ENCODE peak calls at places on chromosomes 5 and 9, in seven cellular contexts. One of them, this sample, is unnamed.

GRCh38 chr5:58629190-58630159 is 46.6 kb downstream of the RAB3C start:
- DNase-seq in GM23338: peak
- DNase-seq in EH: no peak
- DNase-seq in pancreas: peak
- DNase-seq in stimulated activated naive CD4-positive, alpha-beta T cell: no peak
- DNase-seq in CD4-positive, alpha-beta T cell: no peak
- DNase-seq in germinal center: no peak
- DNase-seq in this sample: no peak

GRCh38 chr9:116062206-116062550 is 91.4 kb upstream of the PAPPA start:
- DNase-seq in pancreas: no peak
- DNase-seq in EH: no peak
- DNase-seq in GM23338: no peak
- DNase-seq in stimulated activated naive CD4-positive, alpha-beta T cell: no peak
- DNase-seq in germinal center: no peak
- DNase-seq in CD4-positive, alpha-beta T cell: no peak
- DNase-seq in this sample: no peak

GRCh38 chr9:2469681-2470141 is 151.9 kb upstream of the VLDLR start:
- DNase-seq in pancreas: no peak
- DNase-seq in EH: peak
- DNase-seq in stimulated activated naive CD4-positive, alpha-beta T cell: no peak
- DNase-seq in germinal center: no peak
- DNase-seq in CD4-positive, alpha-beta T cell: no peak
- DNase-seq in GM23338: peak
- DNase-seq in this sample: no peak

GRCh38 chr5:32916648-32917047 is 205.5 kb downstream of the NPR3 start:
- DNase-seq in GM23338: peak
- DNase-seq in pancreas: peak
- DNase-seq in EH: peak
- DNase-seq in stimulated activated naive CD4-positive, alpha-beta T cell: no peak
- DNase-seq in germinal center: no peak
- DNase-seq in CD4-positive, alpha-beta T cell: no peak
- DNase-seq in this sample: no peak

GRCh38 chr9:125785187-125785840 is 38.1 kb downstream of the PBX3 start:
- DNase-seq in stimulated activated naive CD4-positive, alpha-beta T cell: no peak
- DNase-seq in EH: peak
- DNase-seq in pancreas: no peak
- DNase-seq in CD4-positive, alpha-beta T cell: no peak
- DNase-seq in GM23338: no peak
- DNase-seq in germinal center: no peak
- DNase-seq in this sample: no peak

GRCh38 chr9:129810788-129811187 is 7.8 kb downstream of the TOR1B start:
- DNase-seq in GM23338: no peak
- DNase-seq in CD4-positive, alpha-beta T cell: no peak
- DNase-seq in pancreas: no peak
- DNase-seq in germinal center: no peak
- DNase-seq in EH: no peak
- DNase-seq in stimulated activated naive CD4-positive, alpha-beta T cell: no peak
- DNase-seq in this sample: no peak

GRCh38 chr9:136051568-136052432 is 43.3 kb downstream of the NACC2 start:
- DNase-seq in pancreas: peak
- DNase-seq in GM23338: peak
- DNase-seq in stimulated activated naive CD4-positive, alpha-beta T cell: no peak
- DNase-seq in germinal center: no peak
- DNase-seq in CD4-positive, alpha-beta T cell: no peak
- DNase-seq in EH: peak
- DNase-seq in this sample: peak

GRCh38 chr9:77752566-77752965 is 104.4 kb upstream of the GNA14 start:
- DNase-seq in germinal center: no peak
- DNase-seq in GM23338: no peak
- DNase-seq in pancreas: no peak
- DNase-seq in EH: peak
- DNase-seq in stimulated activated naive CD4-positive, alpha-beta T cell: no peak
- DNase-seq in CD4-positive, alpha-beta T cell: no peak
- DNase-seq in this sample: no peak

GRCh38 chr5:108793207-108793606 is 45.5 kb downstream of the FER start:
- DNase-seq in germinal center: no peak
- DNase-seq in pancreas: no peak
- DNase-seq in stimulated activated naive CD4-positive, alpha-beta T cell: no peak
- DNase-seq in GM23338: no peak
- DNase-seq in CD4-positive, alpha-beta T cell: no peak
- DNase-seq in EH: no peak
- DNase-seq in this sample: no peak

GRCh38 chr5:102815560-102816324 is 60.6 kb downstream of the PAM start:
- DNase-seq in stimulated activated naive CD4-positive, alpha-beta T cell: no peak
- DNase-seq in pancreas: no peak
- DNase-seq in GM23338: no peak
- DNase-seq in germinal center: no peak
- DNase-seq in CD4-positive, alpha-beta T cell: no peak
- DNase-seq in EH: no peak
- DNase-seq in this sample: no peak

GRCh38 chr9:21728781-21729180 is 73.7 kb upstream of the MTAP start:
- DNase-seq in EH: peak
- DNase-seq in stimulated activated naive CD4-positive, alpha-beta T cell: no peak
- DNase-seq in pancreas: no peak
- DNase-seq in CD4-positive, alpha-beta T cell: no peak
- DNase-seq in germinal center: no peak
- DNase-seq in GM23338: no peak
- DNase-seq in this sample: no peak

GRCh38 chr9:109968332-109968657 is 188.3 kb downstream of the PALM2AKAP2 start:
- DNase-seq in GM23338: no peak
- DNase-seq in EH: no peak
- DNase-seq in stimulated activated naive CD4-positive, alpha-beta T cell: peak
- DNase-seq in pancreas: no peak
- DNase-seq in CD4-positive, alpha-beta T cell: no peak
- DNase-seq in germinal center: no peak
- DNase-seq in this sample: no peak

GRCh38 chr9:13648676-13649075 is 369.2 kb upstream of the MPDZ start:
- DNase-seq in CD4-positive, alpha-beta T cell: no peak
- DNase-seq in pancreas: no peak
- DNase-seq in EH: no peak
- DNase-seq in stimulated activated naive CD4-positive, alpha-beta T cell: no peak
- DNase-seq in GM23338: no peak
- DNase-seq in germinal center: no peak
- DNase-seq in this sample: no peak

GRCh38 chr9:19116391-19116790 is 10.9 kb downstream of the PLIN2 start:
- DNase-seq in stimulated activated naive CD4-positive, alpha-beta T cell: no peak
- DNase-seq in GM23338: no peak
- DNase-seq in pancreas: no peak
- DNase-seq in EH: peak
- DNase-seq in CD4-positive, alpha-beta T cell: no peak
- DNase-seq in germinal center: no peak
- DNase-seq in this sample: peak

GRCh38 chr5:79857692-79858091 is 133.4 kb downstream of the MTX3 start:
- DNase-seq in EH: no peak
- DNase-seq in GM23338: no peak
- DNase-seq in CD4-positive, alpha-beta T cell: no peak
- DNase-seq in germinal center: no peak
- DNase-seq in stimulated activated naive CD4-positive, alpha-beta T cell: no peak
- DNase-seq in pancreas: no peak
- DNase-seq in this sample: no peak

GRCh38 chr9:4099961-4100360 is 199.9 kb downstream of the GLIS3 start:
- DNase-seq in germinal center: no peak
- DNase-seq in CD4-positive, alpha-beta T cell: no peak
- DNase-seq in EH: peak
- DNase-seq in stimulated activated naive CD4-positive, alpha-beta T cell: no peak
- DNase-seq in GM23338: no peak
- DNase-seq in pancreas: no peak
- DNase-seq in this sample: no peak

GRCh38 chr5:144484124-144484897 is 313.6 kb downstream of the KCTD16 start:
- DNase-seq in pancreas: no peak
- DNase-seq in EH: peak
- DNase-seq in GM23338: no peak
- DNase-seq in germinal center: no peak
- DNase-seq in CD4-positive, alpha-beta T cell: no peak
- DNase-seq in stimulated activated naive CD4-positive, alpha-beta T cell: no peak
- DNase-seq in this sample: no peak

GRCh38 chr5:159220206-159220605 is 10.9 kb upstream of the RNF145 start:
- DNase-seq in pancreas: no peak
- DNase-seq in GM23338: no peak
- DNase-seq in CD4-positive, alpha-beta T cell: no peak
- DNase-seq in stimulated activated naive CD4-positive, alpha-beta T cell: no peak
- DNase-seq in germinal center: no peak
- DNase-seq in EH: no peak
- DNase-seq in this sample: no peak

GRCh38 chr5:57836921-57837320 is 354.3 kb upstream of the ACTBL2 start:
- DNase-seq in stimulated activated naive CD4-positive, alpha-beta T cell: no peak
- DNase-seq in germinal center: no peak
- DNase-seq in GM23338: no peak
- DNase-seq in pancreas: no peak
- DNase-seq in CD4-positive, alpha-beta T cell: no peak
- DNase-seq in EH: no peak
- DNase-seq in this sample: no peak

GRCh38 chr5:106849266-106849665 is 821.5 kb downstream of the EFNA5 start:
- DNase-seq in GM23338: no peak
- DNase-seq in CD4-positive, alpha-beta T cell: no peak
- DNase-seq in germinal center: no peak
- DNase-seq in stimulated activated naive CD4-positive, alpha-beta T cell: no peak
- DNase-seq in EH: no peak
- DNase-seq in pancreas: no peak
- DNase-seq in this sample: no peak

GRCh38 chr9:97905228-97905627 is 17.1 kb downstream of the TRMO start:
- DNase-seq in stimulated activated naive CD4-positive, alpha-beta T cell: peak
- DNase-seq in GM23338: no peak
- DNase-seq in CD4-positive, alpha-beta T cell: peak
- DNase-seq in germinal center: no peak
- DNase-seq in pancreas: no peak
- DNase-seq in EH: no peak
- DNase-seq in this sample: no peak

GRCh38 chr5:142713151-142713706 is 27.3 kb upstream of the FGF1 start:
- DNase-seq in CD4-positive, alpha-beta T cell: peak
- DNase-seq in stimulated activated naive CD4-positive, alpha-beta T cell: peak
- DNase-seq in EH: peak
- DNase-seq in germinal center: peak
- DNase-seq in GM23338: peak
- DNase-seq in pancreas: peak
- DNase-seq in this sample: peak

GRCh38 chr9:133117271-133118178 is 3.5 kb downstream of the RALGDS start:
- DNase-seq in stimulated activated naive CD4-positive, alpha-beta T cell: no peak
- DNase-seq in GM23338: no peak
- DNase-seq in CD4-positive, alpha-beta T cell: no peak
- DNase-seq in pancreas: peak
- DNase-seq in EH: peak
- DNase-seq in germinal center: no peak
- DNase-seq in this sample: peak

GRCh38 chr9:135087489-135087791 is at the start of gene OLFM1:
- DNase-seq in germinal center: peak
- DNase-seq in GM23338: peak
- DNase-seq in CD4-positive, alpha-beta T cell: no peak
- DNase-seq in pancreas: peak
- DNase-seq in EH: peak
- DNase-seq in stimulated activated naive CD4-positive, alpha-beta T cell: no peak
- DNase-seq in this sample: peak

GRCh38 chr5:96720408-96720807 is 58.2 kb downstream of the CAST start:
- DNase-seq in pancreas: no peak
- DNase-seq in CD4-positive, alpha-beta T cell: no peak
- DNase-seq in stimulated activated naive CD4-positive, alpha-beta T cell: no peak
- DNase-seq in germinal center: no peak
- DNase-seq in EH: no peak
- DNase-seq in GM23338: peak
- DNase-seq in this sample: no peak

GRCh38 chr5:39266442-39266841 is 47.1 kb upstream of the FYB1 start:
- DNase-seq in CD4-positive, alpha-beta T cell: no peak
- DNase-seq in pancreas: no peak
- DNase-seq in stimulated activated naive CD4-positive, alpha-beta T cell: no peak
- DNase-seq in germinal center: no peak
- DNase-seq in GM23338: no peak
- DNase-seq in EH: peak
- DNase-seq in this sample: no peak

GRCh38 chr9:4464911-4465513 is 25.3 kb upstream of the SLC1A1 start:
- DNase-seq in EH: no peak
- DNase-seq in pancreas: no peak
- DNase-seq in GM23338: no peak
- DNase-seq in stimulated activated naive CD4-positive, alpha-beta T cell: no peak
- DNase-seq in germinal center: peak
- DNase-seq in CD4-positive, alpha-beta T cell: no peak
- DNase-seq in this sample: no peak

GRCh38 chr5:68565427-68565826 is 349.9 kb downstream of the PIK3R1 start:
- DNase-seq in GM23338: no peak
- DNase-seq in stimulated activated naive CD4-positive, alpha-beta T cell: no peak
- DNase-seq in CD4-positive, alpha-beta T cell: no peak
- DNase-seq in EH: no peak
- DNase-seq in pancreas: no peak
- DNase-seq in germinal center: peak
- DNase-seq in this sample: no peak

GRCh38 chr9:3939820-3940219 is 360.0 kb downstream of the GLIS3 start:
- DNase-seq in CD4-positive, alpha-beta T cell: no peak
- DNase-seq in pancreas: no peak
- DNase-seq in stimulated activated naive CD4-positive, alpha-beta T cell: no peak
- DNase-seq in germinal center: no peak
- DNase-seq in EH: no peak
- DNase-seq in GM23338: no peak
- DNase-seq in this sample: no peak

GRCh38 chr5:160432188-160432587 is 10.5 kb downstream of the PTTG1 start:
- DNase-seq in stimulated activated naive CD4-positive, alpha-beta T cell: no peak
- DNase-seq in pancreas: no peak
- DNase-seq in GM23338: no peak
- DNase-seq in germinal center: peak
- DNase-seq in EH: no peak
- DNase-seq in CD4-positive, alpha-beta T cell: no peak
- DNase-seq in this sample: no peak

GRCh38 chr5:92922231-92922967 is 658.6 kb downstream of the NR2F1-AS1 start:
- DNase-seq in pancreas: no peak
- DNase-seq in stimulated activated naive CD4-positive, alpha-beta T cell: no peak
- DNase-seq in EH: no peak
- DNase-seq in CD4-positive, alpha-beta T cell: no peak
- DNase-seq in GM23338: peak
- DNase-seq in germinal center: no peak
- DNase-seq in this sample: no peak

GRCh38 chr5:16037121-16037520 is 142.5 kb downstream of the MARCHF11 start:
- DNase-seq in EH: no peak
- DNase-seq in GM23338: no peak
- DNase-seq in pancreas: no peak
- DNase-seq in germinal center: no peak
- DNase-seq in stimulated activated naive CD4-positive, alpha-beta T cell: no peak
- DNase-seq in CD4-positive, alpha-beta T cell: no peak
- DNase-seq in this sample: no peak

GRCh38 chr9:135850737-135851136 is 56.6 kb downstream of the CAMSAP1 start:
- DNase-seq in EH: no peak
- DNase-seq in stimulated activated naive CD4-positive, alpha-beta T cell: no peak
- DNase-seq in GM23338: no peak
- DNase-seq in pancreas: no peak
- DNase-seq in germinal center: no peak
- DNase-seq in CD4-positive, alpha-beta T cell: no peak
- DNase-seq in this sample: no peak

GRCh38 chr9:12290166-12290869 is 402.9 kb upstream of the TYRP1 start:
- DNase-seq in germinal center: no peak
- DNase-seq in EH: no peak
- DNase-seq in GM23338: no peak
- DNase-seq in pancreas: no peak
- DNase-seq in CD4-positive, alpha-beta T cell: no peak
- DNase-seq in stimulated activated naive CD4-positive, alpha-beta T cell: no peak
- DNase-seq in this sample: no peak

GRCh38 chr5:65307088-65307487 is 174.6 kb downstream of the ADAMTS6 start:
- DNase-seq in GM23338: no peak
- DNase-seq in CD4-positive, alpha-beta T cell: no peak
- DNase-seq in pancreas: no peak
- DNase-seq in EH: peak
- DNase-seq in germinal center: no peak
- DNase-seq in stimulated activated naive CD4-positive, alpha-beta T cell: no peak
- DNase-seq in this sample: no peak

GRCh38 chr5:139388198-139388821 is 1.4 kb downstream of the MZB1 start:
- DNase-seq in germinal center: peak
- DNase-seq in pancreas: peak
- DNase-seq in GM23338: peak
- DNase-seq in EH: peak
- DNase-seq in CD4-positive, alpha-beta T cell: no peak
- DNase-seq in stimulated activated naive CD4-positive, alpha-beta T cell: no peak
- DNase-seq in this sample: peak

This sample was measured in Peyer's patch.